ENCODE peak calls at places on chromosomes 2 and 18, in four cellular contexts. One of them, this sample, is unnamed.

GRCh38 chr2:140589696-140590095 is 1541.1 kb downstream of the LRP1B start:
- DNase-seq in GM12878: no peak
- DNase-seq in K562: no peak
- DNase-seq in HL-60: no peak
- DNase-seq in this sample: no peak

GRCh38 chr2:55107428-55107827 is 57.2 kb upstream of the RTN4 start:
- DNase-seq in GM12878: no peak
- DNase-seq in K562: no peak
- DNase-seq in HL-60: no peak
- DNase-seq in this sample: no peak

GRCh38 chr18:23669804-23670203 is 7.1 kb upstream of the ANKRD29 start:
- DNase-seq in K562: no peak
- DNase-seq in HL-60: no peak
- DNase-seq in GM12878: no peak
- DNase-seq in this sample: no peak

GRCh38 chr18:76274470-76275289 is 220.4 kb downstream of the ZNF516 start:
- DNase-seq in HL-60: peak; percentile 30
- DNase-seq in K562: peak; percentile 9
- DNase-seq in GM12878: no peak
- DNase-seq in this sample: no peak

GRCh38 chr2:215105607-215106354 is 32.6 kb downstream of the ABCA12 start:
- DNase-seq in HL-60: no peak
- DNase-seq in GM12878: no peak
- DNase-seq in K562: no peak
- DNase-seq in this sample: no peak

GRCh38 chr2:121287146-121287798 is 2.3 kb upstream of the TFCP2L1 start:
- DNase-seq in HL-60: peak; percentile 75
- DNase-seq in GM12878: no peak
- DNase-seq in K562: no peak
- DNase-seq in this sample: no peak

GRCh38 chr2:122412360-122412759 is 656.9 kb downstream of the TSN start:
- DNase-seq in K562: no peak
- DNase-seq in GM12878: no peak
- DNase-seq in HL-60: no peak
- DNase-seq in this sample: no peak

GRCh38 chr2:20823917-20824316 is 1.0 kb upstream of the LDAH start:
- DNase-seq in GM12878: no peak
- DNase-seq in K562: no peak
- DNase-seq in HL-60: no peak
- DNase-seq in this sample: no peak

GRCh38 chr2:219446101-219446504 is 11.5 kb downstream of the SPEG start:
- DNase-seq in HL-60: peak; percentile 13
- DNase-seq in K562: no peak
- DNase-seq in GM12878: no peak
- DNase-seq in this sample: no peak

GRCh38 chr2:197675711-197676188 is 363 bp upstream of the RFTN2 start:
- DNase-seq in HL-60: no peak
- DNase-seq in GM12878: no peak
- DNase-seq in K562: no peak
- DNase-seq in this sample: no peak

GRCh38 chr18:58043452-58044369 is at the start of gene NEDD4L:
- DNase-seq in HL-60: peak; percentile 78
- DNase-seq in K562: peak; percentile 81
- DNase-seq in GM12878: peak; percentile 53
- DNase-seq in this sample: peak; percentile 64

GRCh38 chr18:55228707-55229106 is 269.4 kb upstream of the CCDC68 start:
- DNase-seq in K562: no peak
- DNase-seq in GM12878: no peak
- DNase-seq in HL-60: no peak
- DNase-seq in this sample: no peak

GRCh38 chr2:37905033-37905432 is 20.1 kb upstream of the RMDN2 start:
- DNase-seq in GM12878: no peak
- DNase-seq in HL-60: no peak
- DNase-seq in K562: no peak
- DNase-seq in this sample: no peak

GRCh38 chr2:98444436-98445166 is at the start of gene INPP4A:
- DNase-seq in HL-60: peak; percentile 49
- DNase-seq in K562: peak; percentile 93
- DNase-seq in GM12878: no peak
- DNase-seq in this sample: peak; percentile 82

GRCh38 chr2:10286216-10287037 is 16.3 kb upstream of the HPCAL1 start:
- DNase-seq in GM12878: no peak
- DNase-seq in K562: no peak
- DNase-seq in HL-60: no peak
- DNase-seq in this sample: no peak

GRCh38 chr18:30970201-30970816 is 72.2 kb downstream of the DSC3 start:
- DNase-seq in K562: no peak
- DNase-seq in HL-60: no peak
- DNase-seq in GM12878: no peak
- DNase-seq in this sample: no peak

GRCh38 chr2:133884739-133885381 is 316.6 kb upstream of the NCKAP5 start:
- DNase-seq in K562: no peak
- DNase-seq in GM12878: no peak
- DNase-seq in HL-60: no peak
- DNase-seq in this sample: no peak

GRCh38 chr2:39119732-39120520 is 925 bp downstream of the SOS1 start:
- DNase-seq in HL-60: peak; percentile 49
- DNase-seq in GM12878: no peak
- DNase-seq in K562: peak; percentile 81
- DNase-seq in this sample: peak; percentile 58

GRCh38 chr2:228600265-228600664 is 418.8 kb upstream of the SPHKAP start:
- DNase-seq in GM12878: no peak
- DNase-seq in HL-60: no peak
- DNase-seq in K562: no peak
- DNase-seq in this sample: no peak

GRCh38 chr2:232238108-232238507 is 140.4 kb upstream of the ALPP start:
- DNase-seq in GM12878: no peak
- DNase-seq in K562: no peak
- DNase-seq in HL-60: no peak
- DNase-seq in this sample: no peak

GRCh38 chr2:37631698-37632097 is 39.7 kb downstream of the CDC42EP3 start:
- DNase-seq in GM12878: no peak
- DNase-seq in HL-60: no peak
- DNase-seq in K562: no peak
- DNase-seq in this sample: no peak

GRCh38 chr2:30664761-30665358 is 142.4 kb downstream of the CAPN13 start:
- DNase-seq in GM12878: no peak
- DNase-seq in HL-60: no peak
- DNase-seq in K562: peak; percentile 28
- DNase-seq in this sample: no peak

GRCh38 chr2:54083021-54083420 is 32.4 kb upstream of the ACYP2 start:
- DNase-seq in K562: no peak
- DNase-seq in HL-60: no peak
- DNase-seq in GM12878: no peak
- DNase-seq in this sample: no peak

GRCh38 chr2:28652217-28652616 is 99.4 kb upstream of the PPP1CB start:
- DNase-seq in HL-60: no peak
- DNase-seq in GM12878: no peak
- DNase-seq in K562: no peak
- DNase-seq in this sample: no peak

DNA sequence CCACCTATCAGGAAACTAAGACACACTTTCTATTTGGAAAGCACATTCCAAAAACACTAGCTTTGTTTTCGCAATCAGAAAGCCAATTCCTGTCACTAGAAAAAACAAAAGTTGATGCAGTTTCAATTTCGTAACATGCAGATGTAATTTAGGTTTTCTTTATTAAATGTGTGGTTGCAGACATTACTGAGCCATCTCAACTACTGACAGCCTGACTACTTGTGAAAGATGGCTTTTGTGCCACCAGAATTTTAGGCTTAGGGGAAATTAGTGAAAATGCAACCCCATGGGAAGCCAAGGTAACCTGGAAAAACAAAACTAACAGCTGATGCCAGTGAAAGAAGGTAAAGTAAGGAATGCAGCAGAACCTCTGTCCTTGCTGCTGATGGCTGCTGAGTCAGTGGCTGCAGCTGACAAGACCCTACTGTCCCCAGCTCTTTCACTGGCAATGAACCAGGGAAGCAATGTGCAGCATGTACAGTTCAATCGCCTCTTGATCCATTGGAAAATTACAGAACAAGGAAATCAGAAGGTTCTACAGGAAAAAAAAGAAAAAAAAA is 34.9 kb downstream of the FEZ2 start:
- DNase-seq in HL-60: no peak
- DNase-seq in GM12878: no peak
- DNase-seq in K562: no peak
- DNase-seq in this sample: no peak
- TF ChIP-seq SPI1 in HL-60: no peak
- TF ChIP-seq SPI1 in GM12878: no peak
- TF ChIP-seq SPI1 in K562: no peak
- TF ChIP-seq SPI1 in this sample: no peak

GRCh38 chr18:49742563-49743295 is 70.6 kb downstream of the ACAA2 start:
- DNase-seq in K562: no peak
- DNase-seq in GM12878: no peak
- DNase-seq in HL-60: no peak
- DNase-seq in this sample: no peak
- TF ChIP-seq SPI1 in K562: no peak
- TF ChIP-seq SPI1 in GM12878: no peak
- TF ChIP-seq SPI1 in HL-60: no peak
- TF ChIP-seq SPI1 in this sample: no peak

GRCh38 chr2:207879536-207879935 is 109.8 kb upstream of the FZD5 start:
- DNase-seq in HL-60: no peak
- DNase-seq in GM12878: no peak
- DNase-seq in K562: no peak
- DNase-seq in this sample: no peak
- TF ChIP-seq SPI1 in HL-60: no peak
- TF ChIP-seq SPI1 in GM12878: no peak
- TF ChIP-seq SPI1 in K562: no peak
- TF ChIP-seq SPI1 in this sample: no peak

GRCh38 chr18:7221424-7222155 is 9.3 kb upstream of the LRRC30 start:
- DNase-seq in K562: peak; percentile 39
- DNase-seq in HL-60: peak; percentile 47
- DNase-seq in GM12878: peak; percentile 4
- DNase-seq in this sample: peak; percentile 12
- TF ChIP-seq SPI1 in K562: no peak
- TF ChIP-seq SPI1 in HL-60: no peak
- TF ChIP-seq SPI1 in GM12878: no peak
- TF ChIP-seq SPI1 in this sample: no peak

DNA sequence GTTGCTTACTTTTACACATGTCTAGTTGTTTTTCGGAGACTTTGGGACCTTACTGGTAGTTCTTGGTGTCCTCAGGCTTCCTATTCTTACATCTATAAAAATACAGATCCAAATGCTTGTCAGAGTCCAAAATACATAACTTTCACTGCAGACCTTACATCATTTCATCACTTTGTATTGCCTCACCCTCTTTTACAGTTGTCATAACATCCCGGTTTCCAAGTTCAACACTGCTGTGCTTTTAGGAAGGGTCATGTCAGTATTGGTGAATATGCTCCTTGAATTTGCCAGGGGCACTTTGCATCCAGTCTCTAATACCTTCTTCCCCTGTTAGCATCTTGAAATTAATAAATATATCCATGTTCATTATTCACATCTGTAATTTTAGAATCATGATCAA is 518.2 kb upstream of the RAB12 start:
- DNase-seq in HL-60: no peak
- DNase-seq in GM12878: no peak
- DNase-seq in K562: no peak
- DNase-seq in this sample: no peak
- TF ChIP-seq SPI1 in HL-60: no peak
- TF ChIP-seq SPI1 in GM12878: no peak
- TF ChIP-seq SPI1 in K562: no peak
- TF ChIP-seq SPI1 in this sample: no peak

DNA sequence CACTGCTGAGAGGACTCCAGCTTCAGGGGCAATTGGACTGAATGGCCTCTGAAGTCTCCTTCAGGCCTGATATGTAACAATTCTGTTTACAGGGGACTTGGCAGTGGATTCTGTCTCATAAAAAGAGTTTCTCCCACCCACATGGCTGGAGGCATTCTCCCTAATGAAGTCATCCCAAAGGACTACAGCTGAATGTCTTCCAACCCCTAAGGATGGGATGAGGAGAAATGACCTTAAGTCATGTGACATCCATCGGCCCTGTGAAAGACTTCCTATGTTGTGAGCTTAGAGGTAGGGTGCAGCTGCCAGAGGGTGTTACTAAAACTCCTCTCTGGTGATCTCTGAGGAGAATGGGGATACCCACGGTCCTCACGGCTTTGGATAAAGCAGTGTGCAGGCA is 27.0 kb upstream of the SLC14A2 start:
- DNase-seq in HL-60: no peak
- DNase-seq in K562: no peak
- DNase-seq in GM12878: no peak
- DNase-seq in this sample: no peak
- TF ChIP-seq SPI1 in HL-60: no peak
- TF ChIP-seq SPI1 in K562: no peak
- TF ChIP-seq SPI1 in GM12878: no peak
- TF ChIP-seq SPI1 in this sample: no peak

GRCh38 chr2:233406865-233407264 is 52.6 kb downstream of the DGKD start:
- DNase-seq in K562: no peak
- DNase-seq in HL-60: no peak
- DNase-seq in GM12878: no peak
- DNase-seq in this sample: no peak

GRCh38 chr2:233410191-233410760 is 56.0 kb downstream of the DGKD start:
- DNase-seq in K562: no peak
- DNase-seq in HL-60: no peak
- DNase-seq in GM12878: no peak
- DNase-seq in this sample: no peak

GRCh38 chr2:233409286-233409991 is 55.1 kb downstream of the DGKD start:
- DNase-seq in K562: peak; percentile 38
- DNase-seq in HL-60: no peak
- DNase-seq in GM12878: no peak
- DNase-seq in this sample: no peak

GRCh38 chr2:233411162-233411561 is 56.9 kb downstream of the DGKD start:
- DNase-seq in HL-60: no peak
- DNase-seq in GM12878: no peak
- DNase-seq in K562: no peak
- DNase-seq in this sample: no peak

DNA sequence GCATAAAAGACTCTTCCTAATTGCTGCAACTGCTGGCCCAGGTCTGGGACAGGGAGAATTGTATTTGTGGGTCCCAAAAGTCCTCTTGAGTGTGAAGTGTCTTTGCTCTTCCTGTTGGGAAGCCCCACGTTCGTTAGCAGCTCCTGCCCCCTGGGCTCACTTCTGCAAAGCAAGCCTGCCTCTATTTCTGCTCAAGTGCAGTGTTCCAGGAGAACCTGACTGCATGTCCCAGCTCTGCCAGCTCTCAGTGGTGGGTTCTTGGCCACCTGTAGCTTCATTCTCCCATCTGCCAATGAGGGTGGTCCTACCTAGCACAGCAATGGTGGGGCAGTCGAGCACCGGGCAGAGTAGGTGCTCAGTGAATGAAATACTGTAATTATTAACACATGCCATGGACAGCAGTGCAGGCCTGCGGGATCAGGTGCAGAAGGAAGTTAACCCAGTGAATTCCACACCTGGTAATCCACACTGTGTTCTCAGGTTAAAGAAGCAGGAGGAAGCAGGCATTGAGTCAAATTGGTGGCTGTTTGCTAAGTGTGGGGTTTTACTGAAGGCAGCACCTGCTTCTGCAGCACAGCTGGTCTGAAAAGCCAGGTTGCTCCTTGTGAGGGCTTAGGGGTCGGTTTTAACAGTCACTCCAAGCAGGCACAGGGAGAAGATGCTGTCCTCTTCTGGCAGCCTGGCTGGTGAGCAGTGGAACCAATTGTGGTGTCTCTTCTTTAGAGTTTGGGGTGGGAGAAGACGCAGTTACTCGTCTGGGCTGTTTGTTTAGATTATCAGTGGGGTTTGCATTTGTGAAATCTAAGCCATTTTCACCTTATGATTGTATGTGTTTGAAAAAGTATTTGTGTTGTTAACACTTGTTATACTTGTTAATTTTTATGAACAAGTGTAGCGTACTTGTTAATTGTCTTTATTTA is 54.3 kb downstream of the DGKD start:
- DNase-seq in GM12878: no peak
- DNase-seq in K562: no peak
- DNase-seq in HL-60: no peak
- DNase-seq in this sample: no peak
- TF ChIP-seq SPI1 in GM12878: peak; percentile 16
- TF ChIP-seq SPI1 in K562: no peak
- TF ChIP-seq SPI1 in HL-60: no peak
- TF ChIP-seq SPI1 in this sample: peak; percentile 42